ENCODE peak calls at places on chromosomes 3 and 15, in five cellular contexts. S is neuronal stem cell, L is H9, X is mesendoderm, K is IMR-90. P is an unnamed sample.

GRCh38 chr15:100802421-100803157 is 77.0 kb upstream of the ALDH1A3 start:
- DNase-seq in S (no peak), L (no peak), X (no peak), K (no peak), P (no peak)

GRCh38 chr15:50452927-50453326 is 28.7 kb downstream of the USP8 start:
- DNase-seq in S (no peak), L (no peak), X (no peak), K (peak; percentile 59), P (peak; percentile 15)

GRCh38 chr3:71754610-71755253 is 1.1 kb downstream of the GPR27 start:
- DNase-seq in S (no peak), L (peak; percentile 43), X (peak; percentile 15), K (no peak), P (no peak)

GRCh38 chr3:56732109-56732508 is 49.0 kb upstream of the TASOR start:
- DNase-seq in S (no peak), L (no peak), X (no peak), K (no peak), P (no peak)

GRCh38 chr3:162512488-162512887 is 1015.9 kb downstream of the OTOL1 start:
- DNase-seq in S (no peak), L (no peak), X (no peak), K (no peak), P (no peak)

GRCh38 chr3:192850501-192850981 is 67.1 kb downstream of the MB21D2 start:
- DNase-seq in S (no peak), L (no peak), X (no peak), K (peak; percentile 86), P (peak; percentile 59)

GRCh38 chr3:188348445-188349244 is 194.7 kb downstream of the LPP start:
- DNase-seq in S (no peak), L (no peak), X (peak; percentile 46), K (peak; percentile 85), P (peak; percentile 36)

GRCh38 chr15:45205192-45205591 is 17.4 kb upstream of the SHF start:
- DNase-seq in S (peak; percentile 63), L (peak; percentile 76), X (peak; percentile 87), K (peak; percentile 69), P (peak; percentile 78)

GRCh38 chr15:31321418-31321817 is 5.2 kb upstream of the KLF13 start:
- DNase-seq in S (no peak), L (no peak), X (no peak), K (no peak), P (no peak)

GRCh38 chr3:143283432-143284128 is 164.0 kb downstream of the CHST2 start:
- DNase-seq in S (no peak), L (no peak), X (no peak), K (no peak), P (no peak)

GRCh38 chr3:111924283-111924682 is 54.5 kb upstream of the ABHD10 start:
- DNase-seq in S (no peak), L (no peak), X (no peak), K (no peak), P (no peak)

GRCh38 chr3:127711021-127711420 is 38.3 kb downstream of the ABTB1 start:
- DNase-seq in S (no peak), L (peak; percentile 11), X (no peak), K (no peak), P (no peak)

GRCh38 chr3:142724682-142725351 is 983 bp downstream of the TRPC1 start:
- DNase-seq in S (no peak), L (peak; percentile 82), X (peak; percentile 90), K (peak; percentile 18), P (peak; percentile 52)

GRCh38 chr3:99862208-99862607 is 44.5 kb downstream of the CMSS1 start:
- DNase-seq in S (no peak), L (no peak), X (no peak), K (peak; percentile 83), P (peak; percentile 49)

GRCh38 chr3:169564883-169565282 is 98.6 kb downstream of the MECOM start:
- DNase-seq in S (no peak), L (no peak), X (no peak), K (no peak), P (no peak)

GRCh38 chr15:75928680-75929608 is 25.3 kb downstream of the FBXO22 start:
- DNase-seq in S (peak; percentile 24), L (peak; percentile 56), X (peak; percentile 76), K (peak; percentile 35), P (peak; percentile 27)

GRCh38 chr3:184593201-184593922 is 31.8 kb downstream of the EPHB3 start:
- DNase-seq in S (no peak), L (no peak), X (no peak), K (peak; percentile 27), P (peak; percentile 3)

GRCh38 chr15:73930790-73931281 is 4.6 kb downstream of the LOXL1 start:
- DNase-seq in S (no peak), L (no peak), X (no peak), K (peak; percentile 55), P (no peak)

GRCh38 chr15:25060996-25061620 is 106.3 kb downstream of the SNRPN start:
- DNase-seq in S (no peak), L (peak; percentile 12), X (no peak), K (no peak), P (no peak)

GRCh38 chr15:90981681-90982080 is 12.7 kb downstream of the PRC1 start:
- DNase-seq in S (no peak), L (no peak), X (no peak), K (no peak), P (no peak)

GRCh38 chr15:42494998-42495360 is 455 bp upstream of the SNAP23 start:
- DNase-seq in S (peak; percentile 2), L (no peak), X (peak; percentile 23), K (peak; percentile 77), P (peak; percentile 48)

GRCh38 chr15:94021621-94022320 is 209.6 kb upstream of the MCTP2 start:
- DNase-seq in S (no peak), L (no peak), X (no peak), K (no peak), P (no peak)

DNA sequence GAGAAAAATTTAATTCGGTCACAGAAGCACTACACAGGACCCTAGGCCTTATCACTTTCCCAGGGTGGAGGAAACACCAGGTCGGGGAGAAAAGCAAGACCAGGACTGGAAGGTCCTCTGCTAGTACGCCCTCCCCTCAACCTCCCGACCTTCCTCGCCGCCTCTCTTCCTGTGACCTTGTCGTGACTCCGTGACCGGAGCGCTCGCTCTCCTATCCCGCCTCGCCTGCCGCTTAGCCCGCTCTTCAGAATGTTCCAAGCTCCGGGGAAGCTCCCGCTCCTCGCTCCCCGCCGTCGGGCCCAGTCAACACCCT is 534 bp downstream of the HIGD1A start:
- DNase-seq in S (peak; percentile 36), L (peak; percentile 43), X (peak; percentile 76), K (no peak), P (peak; percentile 45)
- H4K8ac ChIP-seq in S (no peak overlapping the region), L (peak overlapping the region; percentile 20), X (no peak overlapping the region), K (peak overlapping the region; percentile 67), P (peak overlapping the region; percentile 87)

DNA sequence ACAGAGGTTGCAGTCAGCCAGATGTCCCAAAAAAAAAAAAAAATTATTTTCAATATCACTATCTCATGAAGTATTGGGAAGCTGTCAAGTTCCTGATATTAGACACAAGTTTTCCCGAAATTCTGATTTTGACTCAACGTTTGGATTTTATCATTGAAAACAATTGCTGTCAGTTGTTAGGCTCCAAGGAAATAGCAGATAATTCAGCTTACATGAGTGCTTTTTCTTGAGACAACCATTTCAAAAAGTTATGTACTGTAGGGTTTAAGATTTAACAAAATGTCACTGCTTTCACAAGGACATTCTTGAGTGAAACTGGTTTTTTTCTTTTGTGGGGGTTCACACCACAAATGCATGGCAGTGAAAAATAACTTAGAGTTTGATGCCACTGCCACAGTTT is 9.3 kb upstream of the SETD5 start:
- DNase-seq in S (no peak), L (no peak), X (no peak), K (no peak), P (no peak)
- H3K27ac ChIP-seq in S (no peak overlapping the region), L (no peak overlapping the region), X (no peak overlapping the region), K (no peak overlapping the region), P (no peak overlapping the region)

DNA sequence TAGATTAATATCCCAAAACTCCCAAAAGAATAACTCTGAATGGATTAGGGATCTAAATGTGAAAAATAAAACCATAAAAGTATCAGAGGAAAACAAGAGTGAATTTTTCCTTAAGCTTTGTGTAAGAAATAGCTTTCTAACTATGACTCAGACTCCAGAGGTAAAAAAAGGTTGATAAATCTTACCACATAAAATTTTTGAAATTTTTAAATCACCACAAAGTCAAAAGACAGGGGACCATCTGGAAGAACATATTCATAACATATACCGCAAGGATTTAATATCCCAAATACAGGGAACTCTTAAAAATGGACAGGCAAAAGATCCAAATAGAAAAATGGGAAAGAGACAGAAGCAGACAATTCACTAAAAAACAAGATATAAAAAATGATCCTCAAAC is 145.0 kb downstream of the ARNT2 start:
- DNase-seq in S (no peak), L (no peak), X (no peak), K (peak; percentile 86), P (no peak)
- H4K8ac ChIP-seq in S (no peak overlapping the region), L (no peak overlapping the region), X (no peak overlapping the region), K (peak overlapping the region; percentile 93), P (no peak overlapping the region)

DNA sequence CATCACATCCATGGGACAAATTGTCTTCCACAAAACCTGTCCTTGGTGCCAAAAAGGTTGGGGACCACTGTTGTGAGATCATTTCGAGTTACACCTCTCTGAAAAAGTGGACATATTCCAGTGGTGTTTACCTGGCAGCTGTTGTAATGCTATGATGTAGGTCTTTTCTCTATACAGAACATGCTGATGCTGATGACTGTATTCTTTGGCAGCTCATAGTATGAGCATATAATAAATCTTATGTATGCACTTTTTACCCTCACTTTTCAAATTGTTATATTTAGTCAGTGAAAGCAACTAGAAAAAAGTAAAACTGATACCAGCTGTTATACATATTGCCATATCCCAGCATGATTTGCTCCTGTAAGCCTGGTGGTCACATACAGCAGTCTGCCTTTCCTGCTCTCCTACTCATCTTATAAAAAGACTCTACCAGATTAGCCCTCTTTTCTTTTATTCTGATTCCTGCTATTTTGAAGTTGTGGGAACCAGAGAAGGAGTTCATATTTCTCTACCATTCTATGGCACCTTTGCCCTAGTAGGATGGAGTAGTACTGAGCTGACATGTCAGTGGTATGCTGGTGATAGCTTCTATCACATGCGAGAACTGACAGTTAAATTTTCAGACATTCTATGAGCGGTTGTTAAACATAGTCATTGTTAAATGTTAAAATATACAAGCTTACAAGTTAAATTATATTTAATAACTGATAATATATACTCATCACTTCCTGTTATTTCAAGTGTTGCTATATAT is 128.7 kb downstream of the FNDC3B start:
- DNase-seq in S (no peak), L (no peak), X (no peak), K (peak; percentile 70), P (peak; percentile 44)
- H3K27ac ChIP-seq in S (no peak overlapping the region), L (no peak overlapping the region), X (no peak overlapping the region), K (peak overlapping the region; percentile 46), P (no peak overlapping the region)

GRCh38 chr3:179590669-179591068 is 13.8 kb downstream of the MRPL47 start:
- DNase-seq in S (no peak), L (no peak), X (no peak), K (no peak), P (no peak)

GRCh38 chr3:179589143-179589542 is 15.3 kb downstream of the MRPL47 start:
- DNase-seq in S (no peak), L (no peak), X (no peak), K (peak; percentile 73), P (no peak)

GRCh38 chr3:179591313-179591712 is 13.1 kb downstream of the MRPL47 start:
- DNase-seq in S (no peak), L (no peak), X (no peak), K (peak; percentile 65), P (no peak)
- H4K8ac ChIP-seq in S (no peak overlapping the region), L (no peak overlapping the region), X (no peak overlapping the region), K (no peak overlapping the region), P (no peak overlapping the region)

GRCh38 chr15:78004919-78005634 is 72.4 kb downstream of the TBC1D2B start:
- DNase-seq in S (no peak), L (no peak), X (peak; percentile 6), K (peak; percentile 95), P (no peak)
- H3K27ac ChIP-seq in S (no peak overlapping the region), L (no peak overlapping the region), X (no peak overlapping the region), K (no peak overlapping the region), P (no peak overlapping the region)

GRCh38 chr15:68409736-68410370 is 22.1 kb downstream of the ITGA11 start:
- DNase-seq in S (no peak), L (peak; percentile 18), X (no peak), K (no peak), P (no peak)
- H4K8ac ChIP-seq in S (no peak overlapping the region), L (no peak overlapping the region), X (no peak overlapping the region), K (no peak overlapping the region), P (no peak overlapping the region)

P was measured in trophoblast cell.